ENCODE peak calls at places on chromosome 2, in seven cellular contexts. P is mucosa of descending colon; V is astrocyte of the spinal cord; L is fibroblast of pulmonary artery; S is AG10803; T is CD8-positive, alpha-beta T cell; I is GM12865. D is an unnamed sample.

GRCh38 chr2:66874411-66874810 is 439.5 kb downstream of the MEIS1 start:
- DNase-seq in V (peak), T (no peak), L (peak), I (no peak), S (peak), P (no peak), D (no peak)

GRCh38 chr2:170554278-170554955 is 160.7 kb upstream of the SP5 start:
- DNase-seq in P (no peak), I (no peak), S (peak), L (peak), T (no peak), V (peak), D (no peak)

GRCh38 chr2:216233281-216233995 is 124.3 kb downstream of the XRCC5 start:
- DNase-seq in L (no peak), V (no peak), S (no peak), P (no peak), T (no peak), I (no peak), D (no peak)

GRCh38 chr2:121810959-121811853 is 55.8 kb downstream of the TSN start:
- DNase-seq in T (no peak), S (peak), V (peak), I (peak), P (peak), L (peak), D (peak)

GRCh38 chr2:186887107-186888090 is 38.4 kb upstream of the ZSWIM2 start:
- DNase-seq in T (no peak), I (peak), L (peak), V (no peak), P (peak), S (peak), D (no peak)

GRCh38 chr2:156087875-156088274 is 244.6 kb downstream of the NR4A2 start:
- DNase-seq in T (no peak), S (no peak), P (no peak), I (peak), V (peak), L (no peak), D (no peak)

GRCh38 chr2:44100351-44100750 is 68.3 kb upstream of the PPM1B start:
- DNase-seq in V (peak), L (peak), P (peak), T (no peak), S (peak), I (peak), D (no peak)

GRCh38 chr2:221467610-221468009 is 104.5 kb downstream of the EPHA4 start:
- DNase-seq in S (peak), P (no peak), I (no peak), L (peak), T (no peak), V (peak), D (no peak)

GRCh38 chr2:216210711-216211131 is 101.6 kb downstream of the XRCC5 start:
- DNase-seq in I (no peak), T (no peak), L (peak), P (no peak), S (peak), V (peak), D (no peak)

GRCh38 chr2:212539145-212539880 is 711 bp upstream of the ERBB4 start:
- DNase-seq in I (peak), S (no peak), L (peak), T (no peak), V (no peak), P (peak), D (no peak)

GRCh38 chr2:166269322-166269721 is 106.4 kb downstream of the SCN9A start:
- DNase-seq in S (no peak), V (no peak), T (no peak), P (no peak), I (no peak), L (no peak), D (no peak)

GRCh38 chr2:1497122-1497611 is 83.9 kb downstream of the TPO start:
- DNase-seq in I (no peak), V (no peak), T (no peak), P (no peak), L (no peak), S (no peak), D (no peak)

GRCh38 chr2:3041841-3042600 is 335.6 kb downstream of the EIPR1 start:
- DNase-seq in P (no peak), V (peak), S (no peak), T (no peak), L (no peak), I (no peak), D (no peak)

GRCh38 chr2:163641986-163642385 is 93.8 kb downstream of the FIGN start:
- DNase-seq in S (peak), V (peak), P (no peak), I (no peak), T (no peak), L (peak), D (no peak)

GRCh38 chr2:77629529-77629928 is 107.4 kb upstream of the LRRTM4 start:
- DNase-seq in P (no peak), T (no peak), L (no peak), S (no peak), I (no peak), V (no peak), D (no peak)

GRCh38 chr2:230075988-230076631 is 7.4 kb upstream of the SLC16A14 start:
- DNase-seq in I (no peak), P (no peak), T (no peak), V (no peak), L (no peak), S (no peak), D (no peak)

GRCh38 chr2:216021768-216022167 is 8.4 kb upstream of the MREG start:
- DNase-seq in T (no peak), S (no peak), V (no peak), I (no peak), L (no peak), P (no peak), D (no peak)

GRCh38 chr2:163493330-163494319 is 242.2 kb downstream of the FIGN start:
- DNase-seq in P (no peak), T (no peak), V (no peak), I (no peak), S (no peak), L (no peak), D (no peak)

GRCh38 chr2:219533930-219534661 is 9.5 kb downstream of the CHPF start:
- DNase-seq in S (no peak), T (no peak), I (no peak), P (no peak), V (no peak), L (no peak), D (no peak)

GRCh38 chr2:236745420-236746210 is 176.0 kb downstream of the ACKR3 start:
- DNase-seq in P (no peak), V (peak), T (no peak), L (peak), S (peak), I (no peak), D (no peak)

GRCh38 chr2:33877348-33878016 is 278.4 kb upstream of the FAM98A start:
- DNase-seq in L (no peak), V (no peak), S (no peak), P (no peak), T (no peak), I (no peak), D (no peak)
- H3K4me3 ChIP-seq in L (no peak), V (no peak), S (no peak), P (no peak), T (no peak), I (no peak), D (no peak)

GRCh38 chr2:86518498-86518897 is 44.7 kb downstream of the CHMP3 start:
- DNase-seq in T (peak), S (peak), V (no peak), L (peak), P (peak), I (peak), D (no peak)
- TF ChIP-seq CTCF in T (peak), S (peak), V (peak), L (peak), P (no peak), I (peak), D (peak)

GRCh38 chr2:240820607-240821428 is 799 bp upstream of the KIF1A start:
- DNase-seq in T (no peak), L (no peak), I (no peak), V (no peak), S (no peak), P (no peak), D (no peak)

GRCh38 chr2:240818293-240818542 is 1.8 kb downstream of the KIF1A start:
- DNase-seq in S (no peak), T (no peak), I (no peak), P (no peak), L (no peak), V (no peak), D (no peak)

GRCh38 chr2:240818543-240819403 is 1.2 kb downstream of the KIF1A start:
- DNase-seq in L (no peak), V (no peak), P (no peak), S (no peak), I (no peak), T (no peak), D (no peak)

GRCh38 chr2:240820014-240820606 is at the start of gene KIF1A:
- DNase-seq in P (no peak), V (no peak), L (no peak), T (no peak), S (no peak), I (no peak), D (no peak)

DNA sequence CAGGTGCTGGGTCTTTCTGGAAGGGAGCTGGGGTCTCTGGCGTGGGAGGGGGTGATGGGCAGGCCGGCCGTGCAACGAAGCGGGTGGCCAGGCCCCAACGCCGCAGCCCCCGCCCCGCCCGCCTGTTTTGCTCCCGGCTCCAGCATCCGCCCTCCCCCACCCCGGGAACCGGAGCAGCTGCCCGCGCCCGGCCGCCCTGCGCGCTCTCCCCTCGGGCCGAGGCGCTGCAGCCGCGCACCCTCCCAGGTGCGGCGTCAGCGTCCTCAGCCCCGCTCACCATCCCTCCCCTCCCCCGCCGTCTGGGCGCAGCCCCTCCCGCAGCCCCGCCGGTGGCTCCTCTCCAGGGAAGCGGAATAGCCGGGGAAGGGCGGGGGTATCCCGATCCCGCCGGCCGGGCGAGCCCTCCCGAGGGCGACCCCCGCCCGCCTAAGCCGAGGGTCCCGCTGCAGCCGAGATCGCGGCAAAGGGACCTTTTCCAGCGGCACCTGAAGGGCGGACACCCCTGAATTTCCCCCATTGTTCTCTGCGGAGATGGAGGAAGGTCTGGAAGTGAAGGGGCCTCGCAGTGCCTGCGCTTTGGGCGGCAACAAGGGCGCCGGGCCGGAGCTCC is 510 bp downstream of the KIF1A start:
- DNase-seq in V (no peak), T (no peak), I (no peak), L (no peak), S (no peak), P (no peak), D (no peak)
- H3K4me3 ChIP-seq in V (no peak), T (no peak), I (no peak), L (no peak), S (no peak), P (no peak), D (no peak)

GRCh38 chr2:27663160-27663462 is 303 bp downstream of the SUPT7L start:
- DNase-seq in V (no peak), L (no peak), I (no peak), T (no peak), P (no peak), S (no peak), D (no peak)

GRCh38 chr2:27664622-27665363 is 1.1 kb downstream of the SLC4A1AP start:
- DNase-seq in I (no peak), V (no peak), L (no peak), S (no peak), P (no peak), T (no peak), D (no peak)

GRCh38 chr2:27661371-27661770 is 2.0 kb downstream of the SUPT7L start:
- DNase-seq in I (no peak), S (no peak), P (no peak), T (no peak), V (no peak), L (no peak), D (no peak)

GRCh38 chr2:27664245-27664574 is 521 bp downstream of the SLC4A1AP start:
- DNase-seq in L (no peak), P (no peak), T (no peak), V (no peak), I (no peak), S (no peak), D (no peak)

GRCh38 chr2:27663463-27664244 is at the start of the genes SLC4A1AP and SUPT7L:
- DNase-seq in T (peak), L (peak), V (peak), I (peak), S (peak), P (peak), D (peak)
- TF ChIP-seq CTCF in T (no peak), L (no peak), V (no peak), I (no peak), S (peak), P (no peak), D (no peak)

DNA sequence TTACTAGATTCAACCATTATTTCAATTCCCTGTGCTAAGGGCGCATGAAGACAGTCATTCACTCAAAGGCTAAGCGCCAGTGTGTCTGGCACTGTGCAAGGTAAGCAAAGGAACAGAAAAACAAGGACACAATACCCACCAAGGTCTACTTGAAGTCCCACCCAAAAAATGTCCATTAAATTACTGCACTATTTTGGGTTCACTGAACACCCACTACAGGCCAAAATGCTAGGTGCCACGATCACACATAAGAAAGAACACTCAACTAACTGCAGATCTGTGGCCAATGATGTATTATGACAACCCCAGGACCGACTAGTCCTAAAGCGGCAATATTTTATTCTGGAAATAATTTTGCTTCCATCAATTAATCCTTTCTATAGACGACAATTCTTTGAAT is 1.8 kb downstream of the TMEM131 start:
- DNase-seq in L (no peak), I (peak), V (no peak), T (no peak), S (no peak), P (no peak), D (no peak)
- H3K4me3 ChIP-seq in L (peak), I (peak), V (peak), T (no peak), S (peak), P (peak), D (peak)

GRCh38 chr2:14633031-14633430 is 514 bp downstream of the LRATD1 start:
- DNase-seq in T (no peak), L (no peak), V (no peak), I (no peak), S (no peak), P (no peak), D (no peak)

GRCh38 chr2:14634885-14635871 is 2.7 kb downstream of the LRATD1 start:
- DNase-seq in I (no peak), T (no peak), S (peak), V (peak), P (peak), L (peak), D (no peak)

GRCh38 chr2:14632133-14632936 is at the start of gene LRATD1:
- DNase-seq in L (peak), T (no peak), P (peak), S (peak), V (peak), I (no peak), D (no peak)

GRCh38 chr2:14633451-14634211 is 1.1 kb downstream of the LRATD1 start:
- DNase-seq in V (no peak), S (no peak), L (no peak), P (peak), I (no peak), T (no peak), D (no peak)

DNA sequence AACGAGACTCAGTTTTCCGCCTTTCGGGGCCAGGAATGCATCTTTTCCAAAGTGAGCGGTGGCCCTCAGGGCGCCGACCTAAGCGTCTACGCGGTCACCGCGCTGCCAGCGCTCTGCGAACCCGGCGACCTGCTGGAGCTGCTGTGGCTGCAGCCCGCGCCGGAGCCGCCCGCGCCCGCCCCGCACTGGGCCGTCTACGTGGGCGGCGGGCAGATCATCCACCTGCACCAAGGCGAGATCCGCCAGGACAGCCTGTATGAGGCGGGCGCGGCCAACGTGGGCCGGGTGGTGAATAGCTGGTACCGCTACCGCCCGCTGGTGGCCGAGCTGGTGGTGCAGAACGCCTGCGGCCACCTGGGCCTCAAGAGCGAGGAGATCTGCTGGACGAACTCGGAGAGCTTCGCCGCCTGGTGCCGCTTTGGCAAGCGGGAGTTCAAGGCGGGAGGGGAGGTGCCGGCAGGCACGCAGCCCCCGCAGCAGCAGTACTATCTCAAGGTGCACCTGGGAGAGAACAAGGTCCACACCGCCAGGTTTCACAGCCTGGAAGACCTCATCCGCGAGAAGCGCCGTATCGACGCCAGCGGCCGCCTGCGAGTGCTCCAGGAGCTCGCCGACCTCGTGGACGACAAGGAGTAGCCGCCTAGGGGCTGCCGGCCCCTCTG is 1.8 kb downstream of the LRATD1 start:
- DNase-seq in L (peak), P (peak), T (no peak), I (peak), S (peak), V (peak), D (no peak)
- TF ChIP-seq CTCF in L (peak), P (peak), T (no peak), I (peak), S (peak), V (peak), D (no peak)

D was measured in GM12864.